ENCODE peak calls at places on chromosome 13, in nine cellular contexts. N is uterus, C is Panc1, D is fibroblast of lung, Y is pancreas, X is Peyer's patch, T is cardiac muscle cell, L is foreskin keratinocyte, B is PC-9. I is an unnamed sample. For H3K27me3, the result is how much of the 10 kb centered on the place peaks cover.

GRCh38 chr13:101424381-101425155 is 8.3 kb upstream of the NALCN start:
- DNase-seq in N (no peak), C (no peak), D (peak), Y (no peak), X (no peak), T (no peak), L (no peak), B (no peak), I (no peak)

GRCh38 chr13:94157705-94158218 is 321.7 kb downstream of the DCT start:
- DNase-seq in N (no peak), C (no peak), D (no peak), Y (no peak), X (no peak), T (no peak), L (no peak), B (no peak), I (no peak)

GRCh38 chr13:24027494-24027893 is 130.2 kb upstream of the C1QTNF9B start:
- DNase-seq in N (no peak), C (no peak), D (no peak), Y (no peak), X (no peak), T (no peak), L (no peak), B (no peak), I (no peak)

GRCh38 chr13:33202644-33203169 is 82.8 kb downstream of the STARD13 start:
- DNase-seq in N (no peak), C (no peak), D (no peak), Y (no peak), X (no peak), T (no peak), L (no peak), B (no peak), I (no peak)

GRCh38 chr13:59877933-59878332 is 285.8 kb downstream of the DIAPH3 start:
- DNase-seq in N (no peak), C (no peak), D (peak), Y (no peak), X (no peak), T (no peak), L (no peak), B (no peak), I (no peak)

GRCh38 chr13:63636231-63636993 is 2220.8 kb upstream of the PCDH20 start:
- DNase-seq in N (no peak), C (peak), D (no peak), Y (no peak), X (no peak), T (no peak), L (no peak), B (peak), I (no peak)

GRCh38 chr13:94327318-94327717 is 152.2 kb downstream of the DCT start:
- DNase-seq in N (no peak), C (no peak), D (peak), Y (no peak), X (no peak), T (no peak), L (no peak), B (no peak), I (no peak)

GRCh38 chr13:42751693-42752092 is 29.7 kb upstream of the FAM216B start:
- DNase-seq in N (no peak), C (no peak), D (no peak), Y (no peak), X (no peak), T (no peak), L (no peak), B (no peak), I (no peak)

GRCh38 chr13:46183018-46183940 is 1.3 kb upstream of the LCP1 start:
- DNase-seq in N (no peak), C (no peak), D (no peak), Y (no peak), X (no peak), T (no peak), L (peak), B (no peak), I (no peak)

GRCh38 chr13:36819811-36820140 is 754 bp downstream of the RFXAP start:
- DNase-seq in N (no peak), C (no peak), D (peak), Y (no peak), X (no peak), T (peak), L (no peak), B (peak), I (no peak)

GRCh38 chr13:34294483-34295129 is 476.7 kb downstream of the RFC3 start:
- DNase-seq in N (no peak), C (no peak), D (peak), Y (no peak), X (no peak), T (peak), L (no peak), B (no peak), I (peak)

GRCh38 chr13:27638521-27638920 is 16.8 kb downstream of the POLR1D start:
- DNase-seq in N (peak), C (no peak), D (peak), Y (no peak), X (no peak), T (no peak), L (peak), B (no peak), I (no peak)

GRCh38 chr13:60661514-60661913 is 264.5 kb downstream of the TDRD3 start:
- DNase-seq in N (no peak), C (no peak), D (no peak), Y (no peak), X (no peak), T (no peak), L (no peak), B (no peak), I (no peak)

GRCh38 chr13:98853791-98854191 is 101.3 kb upstream of the SLC15A1 start:
- DNase-seq in N (no peak), C (no peak), D (peak), Y (no peak), X (no peak), T (no peak), L (no peak), B (no peak), I (no peak)

GRCh38 chr13:35965226-35965927 is 165.8 kb downstream of the DCLK1 start:
- DNase-seq in N (no peak), C (no peak), D (no peak), Y (no peak), X (no peak), T (no peak), L (no peak), B (no peak), I (no peak)

GRCh38 chr13:33799950-33800592 is 17.9 kb upstream of the RFC3 start:
- DNase-seq in N (no peak), C (no peak), D (peak), Y (no peak), X (no peak), T (peak), L (peak), B (no peak), I (no peak)

GRCh38 chr13:69324109-69324886 is 783.3 kb upstream of the ATXN8OS start:
- DNase-seq in N (no peak), C (no peak), D (peak), Y (no peak), X (no peak), T (peak), L (peak), B (no peak), I (no peak)

GRCh38 chr13:31301119-31301518 is 101.3 kb downstream of the B3GLCT start:
- DNase-seq in N (no peak), C (no peak), D (no peak), Y (no peak), X (no peak), T (no peak), L (no peak), B (no peak), I (no peak)

GRCh38 chr13:27549406-27549981 is 70.8 kb downstream of the LNX2 start:
- DNase-seq in N (no peak), C (no peak), D (peak), Y (peak), X (peak), T (no peak), L (peak), B (no peak), I (no peak)

GRCh38 chr13:34459856-34460255 is 482.2 kb upstream of the NBEA start:
- DNase-seq in N (no peak), C (no peak), D (no peak), Y (no peak), X (no peak), T (no peak), L (no peak), B (no peak), I (no peak)

GRCh38 chr13:98508280-98509074 is 68.4 kb downstream of the STK24 start:
- DNase-seq in N (no peak), C (no peak), D (peak), Y (no peak), X (no peak), T (no peak), L (peak), B (peak), I (no peak)

GRCh38 chr13:31200636-31200970 is 828 bp downstream of the B3GLCT start:
- DNase-seq in N (peak), C (no peak), D (peak), Y (peak), X (peak), T (peak), L (no peak), B (no peak), I (peak)

GRCh38 chr13:32804673-32805260 is 211.5 kb upstream of the KL start:
- DNase-seq in N (no peak), C (no peak), D (peak), Y (no peak), X (no peak), T (no peak), L (peak), B (no peak), I (no peak)

GRCh38 chr13:89115307-89115706 is 1444.1 kb downstream of the SLITRK5 start:
- DNase-seq in N (no peak), C (no peak), D (no peak), Y (no peak), X (no peak), T (no peak), L (no peak), B (no peak), I (no peak)

GRCh38 chr13:76735641-76736040 is 150.6 kb downstream of the KCTD12 start:
- DNase-seq in N (no peak), C (no peak), D (no peak), Y (no peak), X (no peak), T (no peak), L (no peak), B (no peak), I (no peak)

GRCh38 chr13:84668637-84669036 is 786.4 kb upstream of the SLITRK1 start:
- DNase-seq in N (no peak), C (no peak), D (no peak), Y (no peak), X (no peak), T (no peak), L (no peak), B (no peak), I (no peak)

GRCh38 chr13:110150384-110151091 is 156.4 kb downstream of the COL4A1 start:
- DNase-seq in N (no peak), C (no peak), D (peak), Y (no peak), X (no peak), T (no peak), L (no peak), B (no peak), I (no peak)

GRCh38 chr13:108227651-108228272 is 9.6 kb downstream of the ABHD13 start:
- DNase-seq in N (no peak), C (no peak), D (peak), Y (no peak), X (peak), T (peak), L (no peak), B (no peak), I (no peak)

GRCh38 chr13:110061270-110061669 is 245.7 kb downstream of the COL4A1 start:
- DNase-seq in N (no peak), C (no peak), D (no peak), Y (no peak), X (no peak), T (no peak), L (no peak), B (no peak), I (no peak)

GRCh38 chr13:109569938-109570711 is 216.3 kb downstream of the IRS2 start:
- DNase-seq in N (no peak), C (no peak), D (no peak), Y (no peak), X (peak), T (no peak), L (no peak), B (no peak), I (no peak)

GRCh38 chr13:44068737-44069136 is 189.0 kb downstream of the LACC1 start:
- DNase-seq in N (no peak), C (no peak), D (peak), Y (no peak), X (no peak), T (no peak), L (peak), B (no peak), I (no peak)

GRCh38 chr13:33676700-33677048 is 141.3 kb upstream of the RFC3 start:
- DNase-seq in N (peak), C (no peak), D (peak), Y (peak), X (peak), T (peak), L (peak), B (no peak), I (peak)

DNA sequence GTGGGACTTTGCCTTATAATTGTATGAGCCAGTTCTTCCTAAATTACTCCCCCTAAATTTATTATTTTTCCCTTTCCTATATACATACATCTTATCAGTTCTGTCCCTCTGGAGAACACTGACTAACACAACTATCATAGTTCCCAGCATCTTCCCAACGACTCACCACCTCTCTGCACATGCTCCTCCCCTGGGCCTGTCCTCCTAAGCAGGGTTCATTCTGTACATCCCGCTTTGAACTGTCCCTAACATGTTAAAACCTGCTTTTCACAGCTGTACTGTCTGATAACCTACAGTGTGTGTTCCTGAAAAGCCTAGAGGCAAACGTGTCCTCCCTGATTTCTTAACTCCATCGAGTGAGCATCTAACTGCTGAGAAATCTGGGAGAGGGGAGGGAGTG is 141.7 kb downstream of the EFNB2 start:
- DNase-seq in N (no peak), C (no peak), D (no peak), Y (no peak), X (no peak), T (no peak), L (peak), B (no peak), I (no peak)
- H3K27me3 ChIP-seq in N (under half), C (under half), D (under half), Y (under half), X (under half), T (under half), L (under half), B (under half), I (under half)

DNA sequence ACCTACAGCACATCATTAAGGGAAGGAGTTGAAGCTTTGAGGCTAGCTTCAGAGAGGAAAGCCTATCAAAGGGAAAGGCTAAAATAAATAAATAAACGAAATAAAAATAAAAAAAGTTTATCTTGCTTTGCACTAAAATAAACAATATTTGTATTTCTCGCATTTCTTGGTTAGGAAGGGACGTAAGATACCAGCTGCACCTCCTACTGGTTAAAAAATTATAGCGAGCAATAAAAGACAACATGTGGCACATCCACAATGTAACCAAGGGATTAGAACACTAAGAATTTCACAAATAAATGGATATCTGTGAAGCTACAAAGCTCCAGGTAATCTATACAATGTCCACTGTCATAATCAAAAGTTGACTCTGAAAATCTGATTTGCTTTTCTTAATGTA is 194.5 kb downstream of the DACH1 start:
- DNase-seq in N (no peak), C (no peak), D (no peak), Y (no peak), X (no peak), T (no peak), L (no peak), B (no peak), I (no peak)
- TF ChIP-seq CTCF in N (no peak), C (no peak), D (peak), Y (no peak), X (no peak), T (peak), L (peak), B (no peak), I (no peak)

DNA sequence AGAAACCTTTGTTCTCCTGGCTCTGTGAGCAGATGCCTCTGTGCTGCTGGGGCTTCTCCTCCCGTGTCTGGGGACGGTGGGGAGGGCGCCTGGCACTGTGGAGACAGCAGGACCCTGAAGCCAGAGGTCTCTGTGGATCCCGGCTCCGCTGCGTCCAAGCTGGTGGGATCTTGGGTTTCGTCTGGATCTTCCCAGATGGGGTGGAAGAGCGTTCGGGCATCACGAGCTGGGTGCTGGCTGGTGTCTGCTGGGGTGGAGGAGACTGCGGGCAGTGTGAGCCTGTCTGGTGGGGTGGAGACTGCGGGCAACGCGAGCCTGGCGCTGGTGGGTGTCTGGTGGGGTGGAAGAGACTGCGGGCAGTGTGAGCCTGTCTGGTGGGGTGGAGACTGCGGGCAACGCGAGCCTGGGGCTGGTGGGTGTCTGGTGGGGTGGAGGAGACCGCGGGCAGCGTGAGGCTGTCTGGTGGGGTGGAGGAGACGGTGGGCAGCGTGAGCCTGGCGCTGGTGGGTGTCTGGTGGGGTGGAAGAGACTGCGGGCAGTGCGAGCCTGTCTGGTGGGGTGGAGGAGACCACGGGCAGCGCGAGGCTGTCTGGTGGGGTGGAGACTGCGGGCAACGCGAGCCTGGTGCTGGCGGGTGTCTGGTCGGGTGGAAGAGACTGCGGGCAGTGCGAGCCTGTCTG is 5.6 kb downstream of the TEX29 start:
- DNase-seq in N (no peak), C (no peak), D (no peak), Y (no peak), X (peak), T (no peak), L (no peak), B (no peak), I (no peak)
- H3K27me3 ChIP-seq in N (under half), C (under half), D (under half), Y (under half), X (under half), T (under half), L (under half), B (half or more), I (under half)

DNA sequence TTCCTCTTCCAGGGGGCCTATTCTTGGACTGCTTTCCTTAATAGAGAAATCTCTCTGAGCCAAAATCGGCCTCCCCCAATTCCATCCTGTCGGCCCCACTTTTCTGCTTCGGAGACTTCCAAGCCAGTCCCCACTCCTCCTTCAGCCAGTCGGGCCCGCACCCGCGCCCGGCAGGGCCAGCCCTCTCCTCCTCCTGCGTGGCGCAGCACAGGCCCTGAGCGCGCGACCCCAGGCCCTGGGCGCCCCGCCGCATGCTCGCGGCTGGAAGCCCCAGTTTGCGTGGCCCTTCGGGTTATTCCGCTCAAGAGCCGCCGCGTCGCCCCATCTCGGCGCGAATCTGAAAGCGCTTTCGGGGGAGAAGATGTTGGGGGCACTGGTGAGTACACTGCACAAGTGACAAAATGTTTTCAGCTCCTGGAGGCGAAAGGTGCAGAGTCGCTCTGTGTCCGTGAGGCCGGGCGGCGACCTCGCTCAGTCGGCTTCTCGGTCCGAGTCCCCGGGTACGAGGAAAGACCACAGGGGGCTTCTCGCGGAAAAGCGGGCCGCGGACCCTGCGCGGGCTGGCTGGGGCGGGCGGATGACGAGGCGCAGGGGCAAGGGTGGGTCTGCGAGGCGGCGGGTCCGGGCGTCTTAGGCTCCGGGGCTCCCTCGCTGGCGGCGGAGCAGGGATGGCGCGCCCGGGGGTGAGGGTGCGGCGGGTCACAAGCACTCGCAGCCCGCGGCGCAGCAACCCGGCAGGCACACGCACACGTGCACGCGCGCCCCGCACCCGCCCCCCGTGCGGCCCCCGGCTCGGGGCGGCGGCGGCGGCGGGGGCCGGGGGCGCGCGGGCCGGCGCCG is at the start of gene IL17D:
- DNase-seq in N (no peak), C (no peak), D (no peak), Y (no peak), X (no peak), T (peak), L (no peak), B (peak), I (no peak)
- TF ChIP-seq CTCF in N (no peak), C (no peak), D (no peak), Y (no peak), X (no peak), T (no peak), L (no peak), B (no peak), I (no peak)

DNA sequence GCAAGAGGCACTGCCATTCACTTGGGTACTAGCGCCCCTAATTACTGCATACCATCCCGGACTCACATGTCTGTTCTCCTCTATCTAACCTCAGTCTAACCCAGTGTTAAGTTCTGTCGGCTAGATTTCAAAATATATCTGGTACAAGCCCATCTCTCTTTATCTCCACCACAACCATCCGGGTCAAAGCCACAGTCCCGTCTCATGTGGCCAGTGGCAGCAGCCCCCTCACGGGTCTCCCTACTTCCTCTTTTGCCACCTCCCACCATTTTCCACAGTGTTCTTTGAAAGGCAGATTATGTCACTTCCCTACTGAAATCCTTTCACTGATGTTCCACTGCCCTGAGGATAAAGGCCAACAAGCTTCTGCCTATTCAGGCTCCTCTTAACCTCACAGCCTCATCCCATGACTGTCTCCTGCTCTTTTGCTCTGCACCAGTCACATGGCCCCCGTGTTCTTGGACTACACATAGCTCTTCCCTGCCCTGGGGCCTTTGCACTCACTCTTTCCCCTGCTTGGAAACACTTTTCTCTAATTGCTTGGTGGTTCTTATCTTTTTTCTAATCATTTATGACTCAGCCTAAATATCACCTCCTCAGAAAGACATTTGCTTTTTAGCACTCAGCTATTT is 117.2 kb downstream of the UBL3 start:
- DNase-seq in N (no peak), C (no peak), D (no peak), Y (no peak), X (no peak), T (no peak), L (peak), B (peak), I (no peak)
- H3K27me3 ChIP-seq in N (under half), C (under half), D (under half), Y (under half), X (under half), T (under half), L (under half), B (under half), I (half or more)